ENCODE peak calls at places on chromosome 3, in ten cellular contexts. Z is HCEC 1CT; B is upper lobe of right lung; K is prostate gland; E is heart left ventricle; A is GM12892; F is HEK293T; L is stimulated activated CD4-positive, alpha-beta T cell treated with anti-CD3 and anti-CD28 coated beads, Interleukin-4, amount 100 ng/mL, for 24 hours; Q is sciatic nerve; G is activated naive CD4-positive, alpha-beta T cell treated with Interleukin-2 at 50 U/mL for 16 hours. T is an unnamed sample.

GRCh38 chr3:147393261-147393964 is 12.9 kb downstream of the ZIC4 start:
- DNase-seq in Z (no peak), B (no peak), K (no peak), E (no peak), A (no peak), F (no peak), L (no peak), Q (no peak), G (no peak), T (no peak)

GRCh38 chr3:129278439-129278969 is at the start of gene HMCES:
- DNase-seq in Z (peak), B (peak), K (peak), E (peak), A (peak), F (peak), L (peak), Q (peak), G (peak), T (peak)

GRCh38 chr3:48465531-48466378 is 19.2 kb downstream of the ATRIP start:
- DNase-seq in Z (peak), B (peak), K (peak), E (peak), A (peak), F (peak), L (peak), Q (peak), G (peak), T (peak)

GRCh38 chr3:181757694-181758306 is 46.1 kb downstream of the SOX2 start:
- DNase-seq in Z (no peak), B (no peak), K (no peak), E (no peak), A (no peak), F (no peak), L (no peak), Q (no peak), G (no peak), T (no peak)

GRCh38 chr3:42747581-42747980 is 25.5 kb downstream of the CCDC13 start:
- DNase-seq in Z (no peak), B (no peak), K (no peak), E (no peak), A (no peak), F (no peak), L (peak), Q (no peak), G (peak), T (peak)

GRCh38 chr3:46858456-46858855 is 4.8 kb downstream of the MYL3 start:
- DNase-seq in Z (no peak), B (peak), K (no peak), E (peak), A (no peak), F (no peak), L (no peak), Q (no peak), G (no peak), T (peak)

GRCh38 chr3:145719118-145719517 is 441.9 kb downstream of the PLOD2 start:
- DNase-seq in Z (no peak), B (no peak), K (no peak), E (no peak), A (no peak), F (no peak), L (no peak), Q (no peak), G (no peak), T (no peak)

GRCh38 chr3:66577804-66578203 is 77.0 kb upstream of the LRIG1 start:
- DNase-seq in Z (no peak), B (no peak), K (peak), E (no peak), A (no peak), F (no peak), L (no peak), Q (no peak), G (no peak), T (no peak)

GRCh38 chr3:29181149-29181780 is 99.6 kb upstream of the RBMS3 start:
- DNase-seq in Z (no peak), B (no peak), K (no peak), E (no peak), A (no peak), F (no peak), L (no peak), Q (no peak), G (no peak), T (no peak)

GRCh38 chr3:183073839-183074615 is 25.3 kb downstream of the MCCC1 start:
- DNase-seq in Z (peak), B (no peak), K (no peak), E (no peak), A (no peak), F (no peak), L (no peak), Q (no peak), G (no peak), T (no peak)

GRCh38 chr3:125313060-125313635 is 62.0 kb downstream of the ZNF148 start:
- DNase-seq in Z (peak), B (no peak), K (no peak), E (no peak), A (no peak), F (no peak), L (no peak), Q (no peak), G (no peak), T (no peak)

GRCh38 chr3:52213005-52213404 is 12.4 kb downstream of the TLR9 start:
- DNase-seq in Z (no peak), B (no peak), K (no peak), E (no peak), A (no peak), F (no peak), L (no peak), Q (no peak), G (no peak), T (no peak)

GRCh38 chr3:149386299-149386606 is 8.8 kb upstream of the TM4SF1 start:
- DNase-seq in Z (no peak), B (no peak), K (no peak), E (no peak), A (no peak), F (no peak), L (no peak), Q (no peak), G (no peak), T (no peak)

GRCh38 chr3:138867996-138868395 is 33.3 kb upstream of the PIK3CB start:
- DNase-seq in Z (no peak), B (no peak), K (no peak), E (no peak), A (no peak), F (no peak), L (no peak), Q (no peak), G (no peak), T (no peak)

GRCh38 chr3:97712919-97713318 is 51.6 kb upstream of the ARL6 start:
- DNase-seq in Z (no peak), B (no peak), K (no peak), E (no peak), A (no peak), F (no peak), L (no peak), Q (no peak), G (no peak), T (no peak)

GRCh38 chr3:52068055-52068704 is 11.8 kb upstream of the DUSP7 start:
- DNase-seq in Z (no peak), B (no peak), K (no peak), E (no peak), A (no peak), F (no peak), L (no peak), Q (no peak), G (no peak), T (no peak)

GRCh38 chr3:169658311-169658931 is 5.1 kb downstream of the MECOM start:
- DNase-seq in Z (no peak), B (peak), K (no peak), E (peak), A (no peak), F (no peak), L (no peak), Q (no peak), G (no peak), T (no peak)

GRCh38 chr3:164468055-164468454 is 610.2 kb downstream of the SI start:
- DNase-seq in Z (no peak), B (no peak), K (no peak), E (no peak), A (no peak), F (no peak), L (no peak), Q (no peak), G (no peak), T (no peak)

GRCh38 chr3:42535981-42536784 is 33.7 kb downstream of the VIPR1 start:
- DNase-seq in Z (peak), B (no peak), K (peak), E (no peak), A (no peak), F (peak), L (peak), Q (no peak), G (peak), T (no peak)

GRCh38 chr3:138465927-138466326 is 31.5 kb downstream of the ESYT3 start:
- DNase-seq in Z (no peak), B (no peak), K (no peak), E (no peak), A (no peak), F (no peak), L (no peak), Q (no peak), G (no peak), T (no peak)

GRCh38 chr3:158313344-158313927 is 203.5 kb downstream of the RSRC1 start:
- DNase-seq in Z (peak), B (no peak), K (no peak), E (no peak), A (no peak), F (peak), L (no peak), Q (no peak), G (no peak), T (no peak)

GRCh38 chr3:56238299-56238698 is 230.0 kb downstream of the ERC2 start:
- DNase-seq in Z (no peak), B (no peak), K (no peak), E (no peak), A (no peak), F (no peak), L (no peak), Q (no peak), G (no peak), T (no peak)

GRCh38 chr3:134827213-134827612 is 32.2 kb downstream of the EPHB1 start:
- DNase-seq in Z (no peak), B (no peak), K (no peak), E (no peak), A (no peak), F (no peak), L (no peak), Q (no peak), G (no peak), T (no peak)

GRCh38 chr3:133424937-133425869 is 25.3 kb downstream of the BFSP2 start:
- DNase-seq in Z (no peak), B (no peak), K (no peak), E (no peak), A (no peak), F (no peak), L (no peak), Q (no peak), G (no peak), T (no peak)

GRCh38 chr3:170598091-170598502 is 12.2 kb upstream of the SLC7A14 start:
- DNase-seq in Z (no peak), B (no peak), K (no peak), E (no peak), A (no peak), F (no peak), L (no peak), Q (no peak), G (no peak), T (no peak)

GRCh38 chr3:167736264-167736787 is 805 bp downstream of the SERPINI1 start:
- DNase-seq in Z (no peak), B (no peak), K (no peak), E (no peak), A (no peak), F (no peak), L (no peak), Q (no peak), G (no peak), T (no peak)

GRCh38 chr3:111691293-111691909 is 96.3 kb upstream of the ZBED2 start:
- DNase-seq in Z (peak), B (no peak), K (no peak), E (no peak), A (no peak), F (peak), L (no peak), Q (no peak), G (no peak), T (no peak)

GRCh38 chr3:58356054-58356453 is 23.4 kb downstream of the PXK start:
- DNase-seq in Z (no peak), B (no peak), K (no peak), E (peak), A (no peak), F (no peak), L (no peak), Q (no peak), G (no peak), T (no peak)

GRCh38 chr3:195356151-195357086 is 85.5 kb upstream of the XXYLT1 start:
- DNase-seq in Z (no peak), B (no peak), K (no peak), E (peak), A (no peak), F (no peak), L (no peak), Q (no peak), G (no peak), T (no peak)

GRCh38 chr3:43960448-43960840 is 269.7 kb downstream of the ABHD5 start:
- DNase-seq in Z (peak), B (no peak), K (no peak), E (no peak), A (no peak), F (peak), L (no peak), Q (no peak), G (no peak), T (no peak)

GRCh38 chr3:125194849-125195601 is 17.5 kb downstream of the SLC12A8 start:
- DNase-seq in Z (peak), B (no peak), K (no peak), E (no peak), A (no peak), F (no peak), L (no peak), Q (peak), G (no peak), T (no peak)

GRCh38 chr3:149454746-149455145 is 19.8 kb upstream of the TM4SF4 start:
- DNase-seq in Z (no peak), B (no peak), K (no peak), E (no peak), A (no peak), F (no peak), L (no peak), Q (no peak), G (no peak), T (no peak)

GRCh38 chr3:23157331-23157730 is 45.8 kb upstream of the UBE2E2 start:
- DNase-seq in Z (no peak), B (no peak), K (no peak), E (no peak), A (no peak), F (no peak), L (no peak), Q (no peak), G (no peak), T (no peak)

GRCh38 chr3:40782086-40782721 is 257.4 kb downstream of the ZNF621 start:
- DNase-seq in Z (no peak), B (no peak), K (no peak), E (no peak), A (no peak), F (peak), L (no peak), Q (no peak), G (no peak), T (no peak)

GRCh38 chr3:172561894-172562664 is 38.8 kb upstream of the TNFSF10 start:
- DNase-seq in Z (no peak), B (no peak), K (no peak), E (no peak), A (no peak), F (no peak), L (peak), Q (no peak), G (peak), T (peak)

GRCh38 chr3:65052101-65052500 is 364.3 kb upstream of the ADAMTS9 start:
- DNase-seq in Z (peak), B (no peak), K (no peak), E (no peak), A (no peak), F (no peak), L (no peak), Q (no peak), G (no peak), T (no peak)

GRCh38 chr3:117036259-117036799 is 326.8 kb downstream of the TUSC7 start:
- DNase-seq in Z (no peak), B (no peak), K (no peak), E (peak), A (no peak), F (no peak), L (no peak), Q (peak), G (no peak), T (no peak)

GRCh38 chr3:12192173-12192572 is 33.5 kb upstream of the TIMP4 start:
- DNase-seq in Z (no peak), B (no peak), K (no peak), E (no peak), A (no peak), F (no peak), L (no peak), Q (no peak), G (no peak), T (no peak)

T was measured in cardiac septum.